ENCODE peak calls at places on chromosomes 6 and 20, in four cellular contexts. Z, X, N and P are unnamed samples.

GRCh38 chr6:34246563-34247391 is 2.0 kb downstream of the SMIM29 start:
- DNase-seq in Z (peak), X (no peak), N (no peak), P (no peak)

GRCh38 chr6:26199057-26199772 is 112.0 kb downstream of the HFE start:
- DNase-seq in Z (peak), X (peak), N (no peak), P (peak)

GRCh38 chr6:139152088-139152891 is 17.4 kb downstream of the HECA start:
- DNase-seq in Z (no peak), X (no peak), N (no peak), P (no peak)

GRCh38 chr6:114108119-114109002 is 137.4 kb upstream of the HDAC2 start:
- DNase-seq in Z (peak), X (peak), N (peak), P (peak)

GRCh38 chr6:149277621-149278020 is 39.9 kb upstream of the TAB2 start:
- DNase-seq in Z (no peak), X (no peak), N (no peak), P (no peak)

GRCh38 chr6:49423817-49424216 is 39.2 kb downstream of the MMUT start:
- DNase-seq in Z (no peak), X (no peak), N (peak), P (no peak)

GRCh38 chr20:61951695-61952533 is 113.8 kb downstream of the TAF4 start:
- DNase-seq in Z (no peak), X (no peak), N (no peak), P (no peak)

GRCh38 chr6:46948699-46949098 is 27.0 kb upstream of the ADGRF5 start:
- DNase-seq in Z (no peak), X (no peak), N (peak), P (no peak)

GRCh38 chr6:33683576-33684427 is 27.7 kb downstream of the UQCC2 start:
- DNase-seq in Z (no peak), X (no peak), N (no peak), P (no peak)